ENCODE peak calls at places on chromosomes 3 and 15, in eight cellular contexts. One of them, this sample, is unnamed.

GRCh38 chr3:94972066-94972465 is 909.2 kb downstream of the NSUN3 start:
- DNase-seq in GM20000: no peak
- DNase-seq in Panc1: no peak
- DNase-seq in heart left ventricle: no peak
- DNase-seq in glutamatergic neuron: no peak
- DNase-seq in astrocyte of the spinal cord: no peak
- DNase-seq in A549: no peak
- DNase-seq in cardiac fibroblast: no peak
- DNase-seq in this sample: no peak

GRCh38 chr3:112638327-112639020 is 2.5 kb downstream of the CCDC80 start:
- DNase-seq in GM20000: no peak
- DNase-seq in Panc1: no peak
- DNase-seq in heart left ventricle: peak
- DNase-seq in glutamatergic neuron: no peak
- DNase-seq in astrocyte of the spinal cord: no peak
- DNase-seq in A549: no peak
- DNase-seq in cardiac fibroblast: no peak
- DNase-seq in this sample: no peak

GRCh38 chr15:59327942-59328341 is 44.7 kb downstream of the MYO1E start:
- DNase-seq in GM20000: no peak
- DNase-seq in Panc1: no peak
- DNase-seq in heart left ventricle: no peak
- DNase-seq in glutamatergic neuron: no peak
- DNase-seq in astrocyte of the spinal cord: no peak
- DNase-seq in A549: no peak
- DNase-seq in cardiac fibroblast: no peak
- DNase-seq in this sample: no peak

GRCh38 chr3:55511895-55512585 is 24.9 kb upstream of the WNT5A start:
- DNase-seq in GM20000: no peak
- DNase-seq in Panc1: no peak
- DNase-seq in heart left ventricle: no peak
- DNase-seq in glutamatergic neuron: no peak
- DNase-seq in astrocyte of the spinal cord: peak
- DNase-seq in A549: no peak
- DNase-seq in cardiac fibroblast: peak
- DNase-seq in this sample: peak

GRCh38 chr3:42118762-42119361 is 27.7 kb downstream of the TRAK1 start:
- DNase-seq in GM20000: peak
- DNase-seq in Panc1: no peak
- DNase-seq in heart left ventricle: no peak
- DNase-seq in glutamatergic neuron: peak
- DNase-seq in astrocyte of the spinal cord: peak
- DNase-seq in A549: peak
- DNase-seq in cardiac fibroblast: peak
- DNase-seq in this sample: peak

GRCh38 chr15:31758126-31758525 is 272.2 kb upstream of the CHRNA7 start:
- DNase-seq in GM20000: no peak
- DNase-seq in Panc1: no peak
- DNase-seq in heart left ventricle: peak
- DNase-seq in glutamatergic neuron: no peak
- DNase-seq in astrocyte of the spinal cord: no peak
- DNase-seq in A549: peak
- DNase-seq in cardiac fibroblast: peak
- DNase-seq in this sample: no peak

GRCh38 chr3:66812741-66813140 is 185.4 kb upstream of the KBTBD8 start:
- DNase-seq in GM20000: no peak
- DNase-seq in Panc1: no peak
- DNase-seq in heart left ventricle: no peak
- DNase-seq in glutamatergic neuron: no peak
- DNase-seq in astrocyte of the spinal cord: no peak
- DNase-seq in A549: no peak
- DNase-seq in cardiac fibroblast: no peak
- DNase-seq in this sample: no peak

GRCh38 chr3:139339219-139339906 is 4.5 kb upstream of the MRPS22 start:
- DNase-seq in GM20000: no peak
- DNase-seq in Panc1: no peak
- DNase-seq in heart left ventricle: no peak
- DNase-seq in glutamatergic neuron: no peak
- DNase-seq in astrocyte of the spinal cord: no peak
- DNase-seq in A549: no peak
- DNase-seq in cardiac fibroblast: no peak
- DNase-seq in this sample: peak

GRCh38 chr15:68560501-68561113 is 18.2 kb upstream of the CORO2B start:
- DNase-seq in GM20000: no peak
- DNase-seq in Panc1: no peak
- DNase-seq in heart left ventricle: no peak
- DNase-seq in glutamatergic neuron: peak
- DNase-seq in astrocyte of the spinal cord: no peak
- DNase-seq in A549: no peak
- DNase-seq in cardiac fibroblast: no peak
- DNase-seq in this sample: no peak

GRCh38 chr3:47991341-47991740 is 24.9 kb downstream of the MAP4 start:
- DNase-seq in GM20000: no peak
- DNase-seq in Panc1: no peak
- DNase-seq in heart left ventricle: no peak
- DNase-seq in glutamatergic neuron: no peak
- DNase-seq in astrocyte of the spinal cord: no peak
- DNase-seq in A549: no peak
- DNase-seq in cardiac fibroblast: no peak
- DNase-seq in this sample: no peak

GRCh38 chr3:46931631-46932441 is 44.7 kb downstream of the CCDC12 start:
- DNase-seq in GM20000: peak
- DNase-seq in Panc1: no peak
- DNase-seq in heart left ventricle: peak
- DNase-seq in glutamatergic neuron: no peak
- DNase-seq in astrocyte of the spinal cord: peak
- DNase-seq in A549: peak
- DNase-seq in cardiac fibroblast: peak
- DNase-seq in this sample: peak

GRCh38 chr15:38069506-38069905 is 135.1 kb downstream of the TMCO5A start:
- DNase-seq in GM20000: peak
- DNase-seq in Panc1: no peak
- DNase-seq in heart left ventricle: peak
- DNase-seq in glutamatergic neuron: no peak
- DNase-seq in astrocyte of the spinal cord: peak
- DNase-seq in A549: peak
- DNase-seq in cardiac fibroblast: peak
- DNase-seq in this sample: peak

GRCh38 chr3:37862219-37862711 is 585 bp downstream of the CTDSPL start:
- DNase-seq in GM20000: peak
- DNase-seq in Panc1: no peak
- DNase-seq in heart left ventricle: peak
- DNase-seq in glutamatergic neuron: peak
- DNase-seq in astrocyte of the spinal cord: no peak
- DNase-seq in A549: peak
- DNase-seq in cardiac fibroblast: peak
- DNase-seq in this sample: no peak

GRCh38 chr3:169060037-169060436 is 603.5 kb downstream of the MECOM start:
- DNase-seq in GM20000: no peak
- DNase-seq in Panc1: no peak
- DNase-seq in heart left ventricle: no peak
- DNase-seq in glutamatergic neuron: no peak
- DNase-seq in astrocyte of the spinal cord: no peak
- DNase-seq in A549: no peak
- DNase-seq in cardiac fibroblast: peak
- DNase-seq in this sample: no peak

GRCh38 chr15:85527907-85528306 is 147.5 kb downstream of the AKAP13 start:
- DNase-seq in GM20000: no peak
- DNase-seq in Panc1: no peak
- DNase-seq in heart left ventricle: no peak
- DNase-seq in glutamatergic neuron: no peak
- DNase-seq in astrocyte of the spinal cord: peak
- DNase-seq in A549: peak
- DNase-seq in cardiac fibroblast: peak
- DNase-seq in this sample: peak

GRCh38 chr3:112530573-112530972 is 31.2 kb downstream of the ATG3 start:
- DNase-seq in GM20000: no peak
- DNase-seq in Panc1: no peak
- DNase-seq in heart left ventricle: no peak
- DNase-seq in glutamatergic neuron: no peak
- DNase-seq in astrocyte of the spinal cord: no peak
- DNase-seq in A549: peak
- DNase-seq in cardiac fibroblast: no peak
- DNase-seq in this sample: no peak

GRCh38 chr3:152270145-152270870 is 1.6 kb downstream of the MBNL1 start:
- DNase-seq in GM20000: no peak
- DNase-seq in Panc1: no peak
- DNase-seq in heart left ventricle: no peak
- DNase-seq in glutamatergic neuron: no peak
- DNase-seq in astrocyte of the spinal cord: no peak
- DNase-seq in A549: no peak
- DNase-seq in cardiac fibroblast: peak
- DNase-seq in this sample: no peak

GRCh38 chr3:152271465-152272035 is 2.8 kb downstream of the MBNL1 start:
- DNase-seq in GM20000: no peak
- DNase-seq in Panc1: no peak
- DNase-seq in heart left ventricle: no peak
- DNase-seq in glutamatergic neuron: no peak
- DNase-seq in astrocyte of the spinal cord: no peak
- DNase-seq in A549: no peak
- DNase-seq in cardiac fibroblast: no peak
- DNase-seq in this sample: no peak

GRCh38 chr3:152272771-152273242 is 4.1 kb downstream of the MBNL1 start:
- DNase-seq in GM20000: no peak
- DNase-seq in Panc1: peak
- DNase-seq in heart left ventricle: no peak
- DNase-seq in glutamatergic neuron: no peak
- DNase-seq in astrocyte of the spinal cord: peak
- DNase-seq in A549: no peak
- DNase-seq in cardiac fibroblast: peak
- DNase-seq in this sample: peak

GRCh38 chr3:152269423-152270144 is 855 bp downstream of the MBNL1 start:
- DNase-seq in GM20000: no peak
- DNase-seq in Panc1: peak
- DNase-seq in heart left ventricle: peak
- DNase-seq in glutamatergic neuron: no peak
- DNase-seq in astrocyte of the spinal cord: peak
- DNase-seq in A549: peak
- DNase-seq in cardiac fibroblast: peak
- DNase-seq in this sample: peak

DNA sequence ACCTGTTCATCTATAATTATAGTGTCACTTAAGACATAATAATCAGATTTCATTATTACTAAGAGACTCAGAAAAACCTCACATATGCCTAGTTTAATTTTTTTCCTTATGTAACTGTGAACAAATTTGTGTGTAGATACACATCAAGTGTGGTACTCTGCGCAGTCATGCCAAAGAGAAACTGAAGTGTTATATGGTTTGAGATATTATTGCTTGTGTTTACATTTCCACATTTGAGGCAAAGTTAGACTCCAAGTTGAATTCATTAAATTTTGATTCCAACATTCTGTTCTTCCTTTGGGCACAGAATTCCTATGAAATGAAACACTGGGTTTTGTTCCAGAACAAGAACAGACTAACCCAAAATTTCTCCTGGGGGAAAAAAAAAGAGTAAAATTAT is 2.2 kb downstream of the MBNL1 start:
- DNase-seq in GM20000: no peak
- DNase-seq in Panc1: no peak
- DNase-seq in heart left ventricle: no peak
- DNase-seq in glutamatergic neuron: no peak
- DNase-seq in astrocyte of the spinal cord: no peak
- DNase-seq in A549: no peak
- DNase-seq in cardiac fibroblast: no peak
- DNase-seq in this sample: no peak
- TF ChIP-seq CTCF in GM20000: no peak
- TF ChIP-seq CTCF in Panc1: no peak
- TF ChIP-seq CTCF in heart left ventricle: no peak
- TF ChIP-seq CTCF in glutamatergic neuron: no peak
- TF ChIP-seq CTCF in astrocyte of the spinal cord: no peak
- TF ChIP-seq CTCF in A549: no peak
- TF ChIP-seq CTCF in cardiac fibroblast: no peak
- TF ChIP-seq CTCF in this sample: no peak

DNA sequence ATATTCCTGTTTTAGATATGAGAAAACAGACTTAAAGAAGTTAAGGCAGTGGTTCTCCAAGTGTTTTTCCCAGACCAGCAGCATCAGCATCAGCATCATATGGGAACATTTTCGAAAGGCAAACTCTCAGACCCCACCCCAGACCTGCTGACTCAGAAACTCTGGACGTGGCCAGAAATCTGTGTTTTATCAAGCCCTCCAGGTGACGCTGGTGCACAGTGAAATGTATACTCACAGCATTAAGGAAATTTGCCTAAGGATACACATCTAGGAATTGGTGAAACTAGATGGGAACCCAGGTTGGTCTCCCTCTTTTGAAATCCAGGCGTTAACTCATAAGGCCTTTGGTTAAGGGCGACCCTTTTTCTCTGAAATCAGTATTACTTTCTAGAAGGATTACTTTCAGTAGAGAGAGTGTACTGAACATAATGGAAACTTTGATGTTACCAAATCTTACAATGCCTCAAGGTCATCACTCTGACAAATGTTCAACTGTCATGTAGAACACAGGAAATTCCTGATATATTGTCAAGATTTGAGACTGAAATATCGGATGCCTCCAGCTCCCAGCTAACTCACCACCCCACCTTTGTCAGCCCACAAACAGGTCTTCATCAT is 910.2 kb downstream of the ROBO1 start:
- DNase-seq in GM20000: no peak
- DNase-seq in Panc1: no peak
- DNase-seq in heart left ventricle: no peak
- DNase-seq in glutamatergic neuron: no peak
- DNase-seq in astrocyte of the spinal cord: no peak
- DNase-seq in A549: peak
- DNase-seq in cardiac fibroblast: peak
- DNase-seq in this sample: no peak
- TF ChIP-seq CTCF in GM20000: no peak
- TF ChIP-seq CTCF in Panc1: peak
- TF ChIP-seq CTCF in heart left ventricle: no peak
- TF ChIP-seq CTCF in glutamatergic neuron: no peak
- TF ChIP-seq CTCF in astrocyte of the spinal cord: peak
- TF ChIP-seq CTCF in A549: no peak
- TF ChIP-seq CTCF in cardiac fibroblast: no peak
- TF ChIP-seq CTCF in this sample: no peak

GRCh38 chr15:49225572-49226281 is 55.7 kb downstream of the GALK2 start:
- DNase-seq in GM20000: no peak
- DNase-seq in Panc1: no peak
- DNase-seq in heart left ventricle: no peak
- DNase-seq in glutamatergic neuron: peak
- DNase-seq in astrocyte of the spinal cord: peak
- DNase-seq in A549: peak
- DNase-seq in cardiac fibroblast: peak
- DNase-seq in this sample: peak
- TF ChIP-seq CTCF in GM20000: peak
- TF ChIP-seq CTCF in Panc1: peak
- TF ChIP-seq CTCF in heart left ventricle: no peak
- TF ChIP-seq CTCF in glutamatergic neuron: peak
- TF ChIP-seq CTCF in astrocyte of the spinal cord: peak
- TF ChIP-seq CTCF in A549: peak
- TF ChIP-seq CTCF in cardiac fibroblast: no peak
- TF ChIP-seq CTCF in this sample: peak

GRCh38 chr3:104566054-104566453 is 800.7 kb upstream of the ALCAM start:
- DNase-seq in GM20000: no peak
- DNase-seq in Panc1: no peak
- DNase-seq in heart left ventricle: no peak
- DNase-seq in glutamatergic neuron: no peak
- DNase-seq in astrocyte of the spinal cord: no peak
- DNase-seq in A549: no peak
- DNase-seq in cardiac fibroblast: no peak
- DNase-seq in this sample: no peak

GRCh38 chr3:104561324-104561723 is 805.4 kb upstream of the ALCAM start:
- DNase-seq in GM20000: no peak
- DNase-seq in Panc1: no peak
- DNase-seq in heart left ventricle: no peak
- DNase-seq in glutamatergic neuron: no peak
- DNase-seq in astrocyte of the spinal cord: no peak
- DNase-seq in A549: no peak
- DNase-seq in cardiac fibroblast: no peak
- DNase-seq in this sample: no peak

GRCh38 chr3:104564045-104564643 is 802.6 kb upstream of the ALCAM start:
- DNase-seq in GM20000: no peak
- DNase-seq in Panc1: peak
- DNase-seq in heart left ventricle: peak
- DNase-seq in glutamatergic neuron: peak
- DNase-seq in astrocyte of the spinal cord: peak
- DNase-seq in A549: peak
- DNase-seq in cardiac fibroblast: peak
- DNase-seq in this sample: peak
- TF ChIP-seq CTCF in GM20000: no peak
- TF ChIP-seq CTCF in Panc1: peak
- TF ChIP-seq CTCF in heart left ventricle: peak
- TF ChIP-seq CTCF in glutamatergic neuron: peak
- TF ChIP-seq CTCF in astrocyte of the spinal cord: peak
- TF ChIP-seq CTCF in A549: peak
- TF ChIP-seq CTCF in cardiac fibroblast: peak
- TF ChIP-seq CTCF in this sample: peak

This sample was measured in HFFc6.